ENCODE peak calls at places on chromosomes 12 and 14, in six cellular contexts. One of them, this sample, is unnamed.

GRCh38 chr12:72264548-72265175 is 7.5 kb upstream of the TRHDE start:
- DNase-seq in IMR-90: peak
- DNase-seq in mesenchymal stem cell: peak
- DNase-seq in neuronal stem cell: no peak
- DNase-seq in trophoblast cell: peak
- DNase-seq in H1: no peak
- DNase-seq in this sample: no peak

GRCh38 chr12:57627504-57628279 is 5.3 kb downstream of the B4GALNT1 start:
- DNase-seq in IMR-90: no peak
- DNase-seq in mesenchymal stem cell: no peak
- DNase-seq in neuronal stem cell: no peak
- DNase-seq in trophoblast cell: peak
- DNase-seq in H1: peak
- DNase-seq in this sample: no peak

GRCh38 chr12:14157129-14157747 is 175.8 kb upstream of the GRIN2B start:
- DNase-seq in IMR-90: no peak
- DNase-seq in mesenchymal stem cell: no peak
- DNase-seq in neuronal stem cell: no peak
- DNase-seq in trophoblast cell: no peak
- DNase-seq in H1: peak
- DNase-seq in this sample: no peak

GRCh38 chr14:23364604-23365352 is at the start of gene EFS:
- DNase-seq in IMR-90: peak
- DNase-seq in mesenchymal stem cell: peak
- DNase-seq in neuronal stem cell: peak
- DNase-seq in trophoblast cell: no peak
- DNase-seq in H1: peak
- DNase-seq in this sample: peak

GRCh38 chr12:65051196-65051595 is 69.9 kb downstream of the WIF1 start:
- DNase-seq in IMR-90: no peak
- DNase-seq in mesenchymal stem cell: no peak
- DNase-seq in neuronal stem cell: no peak
- DNase-seq in trophoblast cell: no peak
- DNase-seq in H1: no peak
- DNase-seq in this sample: no peak

GRCh38 chr12:54601841-54602240 is 13.4 kb upstream of the PPP1R1A start:
- DNase-seq in IMR-90: no peak
- DNase-seq in mesenchymal stem cell: no peak
- DNase-seq in neuronal stem cell: no peak
- DNase-seq in trophoblast cell: peak
- DNase-seq in H1: no peak
- DNase-seq in this sample: peak

GRCh38 chr12:52236386-52237050 is 3.5 kb downstream of the KRT7 start:
- DNase-seq in IMR-90: no peak
- DNase-seq in mesenchymal stem cell: no peak
- DNase-seq in neuronal stem cell: no peak
- DNase-seq in trophoblast cell: peak
- DNase-seq in H1: no peak
- DNase-seq in this sample: no peak

GRCh38 chr12:123442774-123443173 is 6.3 kb upstream of the RILPL2 start:
- DNase-seq in IMR-90: no peak
- DNase-seq in mesenchymal stem cell: no peak
- DNase-seq in neuronal stem cell: no peak
- DNase-seq in trophoblast cell: no peak
- DNase-seq in H1: no peak
- DNase-seq in this sample: no peak

GRCh38 chr14:68628605-68629310 is 164.1 kb downstream of the ZFP36L1 start:
- DNase-seq in IMR-90: no peak
- DNase-seq in mesenchymal stem cell: no peak
- DNase-seq in neuronal stem cell: no peak
- DNase-seq in trophoblast cell: peak
- DNase-seq in H1: peak
- DNase-seq in this sample: peak

GRCh38 chr12:92775416-92775815 is 72.6 kb downstream of the PLEKHG7 start:
- DNase-seq in IMR-90: no peak
- DNase-seq in mesenchymal stem cell: no peak
- DNase-seq in neuronal stem cell: no peak
- DNase-seq in trophoblast cell: no peak
- DNase-seq in H1: no peak
- DNase-seq in this sample: no peak

GRCh38 chr12:27429606-27430005 is 16.9 kb upstream of the SMCO2 start:
- DNase-seq in IMR-90: no peak
- DNase-seq in mesenchymal stem cell: no peak
- DNase-seq in neuronal stem cell: no peak
- DNase-seq in trophoblast cell: no peak
- DNase-seq in H1: no peak
- DNase-seq in this sample: no peak

GRCh38 chr12:111102062-111102735 is 181.8 kb upstream of the MYL2 start:
- DNase-seq in IMR-90: no peak
- DNase-seq in mesenchymal stem cell: no peak
- DNase-seq in neuronal stem cell: no peak
- DNase-seq in trophoblast cell: no peak
- DNase-seq in H1: no peak
- DNase-seq in this sample: no peak

GRCh38 chr14:45249847-45250575 is 3.0 kb downstream of the MIS18BP1 start:
- DNase-seq in IMR-90: peak
- DNase-seq in mesenchymal stem cell: peak
- DNase-seq in neuronal stem cell: no peak
- DNase-seq in trophoblast cell: peak
- DNase-seq in H1: no peak
- DNase-seq in this sample: no peak

GRCh38 chr12:3293013-3293412 is 198.0 kb upstream of the PRMT8 start:
- DNase-seq in IMR-90: no peak
- DNase-seq in mesenchymal stem cell: no peak
- DNase-seq in neuronal stem cell: no peak
- DNase-seq in trophoblast cell: no peak
- DNase-seq in H1: no peak
- DNase-seq in this sample: no peak

GRCh38 chr12:18130855-18131254 is 40.9 kb upstream of the RERGL start:
- DNase-seq in IMR-90: no peak
- DNase-seq in mesenchymal stem cell: no peak
- DNase-seq in neuronal stem cell: no peak
- DNase-seq in trophoblast cell: no peak
- DNase-seq in H1: no peak
- DNase-seq in this sample: no peak

GRCh38 chr14:105419305-105420091 is at the start of gene MTA1:
- DNase-seq in IMR-90: peak
- DNase-seq in mesenchymal stem cell: peak
- DNase-seq in neuronal stem cell: peak
- DNase-seq in trophoblast cell: peak
- DNase-seq in H1: no peak
- DNase-seq in this sample: no peak

GRCh38 chr12:107859367-107859766 is 84.9 kb downstream of the ASCL4 start:
- DNase-seq in IMR-90: no peak
- DNase-seq in mesenchymal stem cell: no peak
- DNase-seq in neuronal stem cell: no peak
- DNase-seq in trophoblast cell: no peak
- DNase-seq in H1: no peak
- DNase-seq in this sample: no peak

GRCh38 chr12:107847830-107848229 is 73.3 kb downstream of the ASCL4 start:
- DNase-seq in IMR-90: no peak
- DNase-seq in mesenchymal stem cell: no peak
- DNase-seq in neuronal stem cell: no peak
- DNase-seq in trophoblast cell: no peak
- DNase-seq in H1: no peak
- DNase-seq in this sample: no peak

GRCh38 chr12:107853479-107853878 is 79.0 kb downstream of the ASCL4 start:
- DNase-seq in IMR-90: no peak
- DNase-seq in mesenchymal stem cell: no peak
- DNase-seq in neuronal stem cell: no peak
- DNase-seq in trophoblast cell: no peak
- DNase-seq in H1: no peak
- DNase-seq in this sample: no peak
- H3K14ac ChIP-seq in IMR-90: no peak
- H3K14ac ChIP-seq in mesenchymal stem cell: no peak
- H3K14ac ChIP-seq in neuronal stem cell: no peak
- H3K14ac ChIP-seq in trophoblast cell: no peak
- H3K14ac ChIP-seq in H1: no peak
- H3K14ac ChIP-seq in this sample: no peak

DNA sequence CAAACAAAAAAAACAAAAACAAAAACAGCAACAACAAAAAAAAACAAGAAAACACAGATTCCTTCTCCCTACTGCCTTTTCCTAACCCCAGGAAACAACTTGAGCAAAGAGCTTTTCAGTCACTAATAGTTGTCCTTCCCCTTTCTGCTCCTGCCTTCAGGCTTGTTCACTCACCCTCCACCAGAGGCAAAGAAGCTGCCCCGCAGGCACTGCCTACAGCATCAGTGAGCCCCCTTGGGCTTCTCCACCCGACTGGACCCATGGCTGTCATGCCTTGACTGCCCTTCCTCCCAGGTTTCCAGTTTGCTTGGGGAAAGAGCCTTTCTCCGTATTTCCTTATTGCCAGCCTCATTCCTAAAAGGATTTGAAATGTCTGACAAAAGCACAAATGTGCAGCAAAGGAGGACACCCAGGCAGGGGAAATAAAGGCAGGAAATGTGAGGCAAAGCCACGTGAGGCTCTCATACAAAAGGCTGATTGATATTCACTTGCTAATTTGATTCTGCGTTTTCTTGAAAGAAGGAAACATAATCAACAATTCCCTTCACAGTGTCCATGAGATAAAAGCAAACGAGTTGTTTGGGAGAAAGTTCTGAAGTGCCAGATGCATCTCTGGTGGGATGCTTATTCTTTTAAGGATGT is 85.7 kb downstream of the GPATCH2L start:
- DNase-seq in IMR-90: no peak
- DNase-seq in mesenchymal stem cell: no peak
- DNase-seq in neuronal stem cell: no peak
- DNase-seq in trophoblast cell: no peak
- DNase-seq in H1: no peak
- DNase-seq in this sample: no peak
- H3K14ac ChIP-seq in IMR-90: no peak
- H3K14ac ChIP-seq in mesenchymal stem cell: no peak
- H3K14ac ChIP-seq in neuronal stem cell: no peak
- H3K14ac ChIP-seq in trophoblast cell: no peak
- H3K14ac ChIP-seq in H1: no peak
- H3K14ac ChIP-seq in this sample: no peak

GRCh38 chr12:118544569-118544968 is 168.2 kb downstream of the SUDS3 start:
- DNase-seq in IMR-90: peak
- DNase-seq in mesenchymal stem cell: peak
- DNase-seq in neuronal stem cell: no peak
- DNase-seq in trophoblast cell: peak
- DNase-seq in H1: no peak
- DNase-seq in this sample: peak

GRCh38 chr12:118543651-118544050 is 167.3 kb downstream of the SUDS3 start:
- DNase-seq in IMR-90: no peak
- DNase-seq in mesenchymal stem cell: no peak
- DNase-seq in neuronal stem cell: no peak
- DNase-seq in trophoblast cell: no peak
- DNase-seq in H1: no peak
- DNase-seq in this sample: no peak

GRCh38 chr12:118537481-118537917 is 161.1 kb downstream of the SUDS3 start:
- DNase-seq in IMR-90: no peak
- DNase-seq in mesenchymal stem cell: no peak
- DNase-seq in neuronal stem cell: no peak
- DNase-seq in trophoblast cell: no peak
- DNase-seq in H1: no peak
- DNase-seq in this sample: peak

GRCh38 chr12:118541945-118542344 is 165.6 kb downstream of the SUDS3 start:
- DNase-seq in IMR-90: no peak
- DNase-seq in mesenchymal stem cell: no peak
- DNase-seq in neuronal stem cell: no peak
- DNase-seq in trophoblast cell: no peak
- DNase-seq in H1: no peak
- DNase-seq in this sample: no peak

GRCh38 chr12:118541071-118541470 is 164.7 kb downstream of the SUDS3 start:
- DNase-seq in IMR-90: no peak
- DNase-seq in mesenchymal stem cell: no peak
- DNase-seq in neuronal stem cell: no peak
- DNase-seq in trophoblast cell: no peak
- DNase-seq in H1: no peak
- DNase-seq in this sample: no peak
- H3K14ac ChIP-seq in IMR-90: no peak
- H3K14ac ChIP-seq in mesenchymal stem cell: no peak
- H3K14ac ChIP-seq in neuronal stem cell: no peak
- H3K14ac ChIP-seq in trophoblast cell: no peak
- H3K14ac ChIP-seq in H1: no peak
- H3K14ac ChIP-seq in this sample: no peak

GRCh38 chr14:72880164-72880563 is 13.7 kb downstream of the DPF3 start:
- DNase-seq in IMR-90: no peak
- DNase-seq in mesenchymal stem cell: no peak
- DNase-seq in neuronal stem cell: no peak
- DNase-seq in trophoblast cell: no peak
- DNase-seq in H1: no peak
- DNase-seq in this sample: no peak
- H3K14ac ChIP-seq in IMR-90: no peak
- H3K14ac ChIP-seq in mesenchymal stem cell: no peak
- H3K14ac ChIP-seq in neuronal stem cell: no peak
- H3K14ac ChIP-seq in trophoblast cell: no peak
- H3K14ac ChIP-seq in H1: no peak
- H3K14ac ChIP-seq in this sample: no peak